ENCODE peak calls at places on chromosomes 13 and 19, in six cellular contexts. A is WTC11, C is A549, Q is H1, B is K562, D is HepG2. H is an unnamed sample.

GRCh38 chr13:100039740-100040139 is 49.2 kb upstream of the PCCA start:
- DNase-seq in Q (no peak), A (no peak), D (peak; percentile 80), B (no peak), C (peak; percentile 28), H (no peak)

GRCh38 chr19:28466107-28467045 is 746.6 kb downstream of the UQCRFS1 start:
- DNase-seq in Q (peak; percentile 82), D (peak; percentile 3), A (peak; percentile 79), C (peak; percentile 41), B (peak; percentile 72), H (no peak)

GRCh38 chr13:35693142-35693784 is 216.8 kb upstream of the MAB21L1 start:
- DNase-seq in D (no peak), A (no peak), B (no peak), C (no peak), Q (no peak), H (no peak)

GRCh38 chr13:26965976-26966375 is 205.4 kb upstream of the GPR12 start:
- DNase-seq in C (no peak), Q (no peak), A (no peak), D (no peak), B (no peak), H (no peak)

GRCh38 chr19:52997975-52998374 is 15.7 kb upstream of the ERVV-1 start:
- DNase-seq in D (no peak), Q (no peak), B (no peak), C (no peak), A (no peak), H (no peak)

GRCh38 chr13:99356216-99357089 is 49.3 kb upstream of the GPR183 start:
- DNase-seq in Q (peak; percentile 40), B (no peak), D (no peak), C (no peak), A (no peak), H (peak; percentile 94)

GRCh38 chr19:49847731-49848696 is 2.9 kb upstream of the PTOV1 start:
- DNase-seq in B (peak; percentile 67), D (no peak), C (no peak), A (no peak), Q (no peak), H (no peak)

GRCh38 chr13:47038196-47038595 is 141.3 kb upstream of the HTR2A start:
- DNase-seq in B (no peak), C (no peak), A (no peak), D (no peak), Q (no peak), H (no peak)

GRCh38 chr19:42375415-42376176 is 14.5 kb downstream of the CNFN start:
- DNase-seq in B (no peak), C (no peak), Q (no peak), A (no peak), D (no peak), H (no peak)

GRCh38 chr13:44879452-44880058 is 109.7 kb downstream of the NUFIP1 start:
- DNase-seq in A (no peak), Q (no peak), C (no peak), D (no peak), B (no peak), H (peak; percentile 48)

GRCh38 chr13:72062566-72062965 is 195.6 kb upstream of the DACH1 start:
- DNase-seq in B (no peak), Q (peak; percentile 56), C (no peak), A (peak; percentile 46), D (no peak), H (peak; percentile 15)

GRCh38 chr13:70527553-70527952 is 419.3 kb upstream of the KLHL1 start:
- DNase-seq in D (no peak), B (no peak), Q (no peak), C (no peak), A (no peak), H (no peak)

GRCh38 chr13:107764012-107764411 is 451.3 kb downstream of the LIG4 start:
- DNase-seq in A (no peak), Q (no peak), B (no peak), C (no peak), D (no peak), H (no peak)

GRCh38 chr19:10780368-10780767 is 55.6 kb downstream of the TMED1 start:
- DNase-seq in D (no peak), C (no peak), B (no peak), A (no peak), Q (no peak), H (peak; percentile 90)

GRCh38 chr13:33525759-33526158 is 240.2 kb upstream of the STARD13 start:
- DNase-seq in B (no peak), A (no peak), C (no peak), Q (no peak), D (no peak), H (peak; percentile 41)

GRCh38 chr13:112991611-112992010 is 22.6 kb downstream of the MCF2L start:
- DNase-seq in A (no peak), B (no peak), Q (no peak), C (no peak), D (no peak), H (no peak)

GRCh38 chr13:48411281-48412099 is 1.4 kb downstream of the LPAR6 start:
- DNase-seq in C (no peak), B (no peak), A (no peak), D (no peak), Q (no peak), H (peak; percentile 59)

DNA sequence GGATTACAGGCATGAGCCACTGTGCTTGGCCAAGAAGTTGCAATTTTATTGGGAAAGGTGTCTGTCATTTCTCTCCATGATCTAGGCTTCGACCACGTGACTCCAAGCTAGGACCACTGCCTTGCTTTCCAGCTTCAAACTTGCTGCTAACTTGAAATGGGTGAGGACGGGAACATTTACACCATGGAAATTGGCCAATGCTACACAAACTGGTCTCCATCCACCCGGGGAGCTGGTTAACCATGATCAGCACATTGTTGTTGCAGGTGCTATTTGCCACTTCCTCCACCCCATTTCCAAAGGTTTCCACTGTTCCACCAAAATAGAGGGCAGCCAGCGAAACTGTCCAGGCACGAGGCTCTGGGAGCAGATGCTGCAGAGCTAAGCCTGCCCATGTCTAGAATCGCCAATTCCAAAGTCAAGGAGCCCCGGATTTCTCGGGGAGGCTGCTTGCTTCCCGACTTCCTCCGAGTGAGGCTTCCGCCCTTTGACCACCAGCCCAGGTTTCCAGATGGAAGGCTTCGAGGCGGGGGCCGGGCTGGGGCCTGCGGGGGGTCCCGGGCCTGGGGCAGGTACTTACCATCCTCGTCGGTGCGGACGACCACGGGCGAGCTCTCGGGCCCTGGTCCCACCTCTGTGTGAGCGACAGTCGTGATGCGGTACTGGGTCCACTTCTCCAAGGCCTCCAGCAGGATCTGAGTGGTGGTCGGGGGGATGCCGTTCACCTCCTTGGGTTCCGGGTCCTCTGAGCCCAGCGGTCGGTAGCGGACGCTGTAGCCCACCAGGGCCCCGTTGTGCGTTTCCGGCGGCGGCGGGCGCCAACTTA is 109.7 kb downstream of the PTPRS start:
- DNase-seq in C (no peak), A (no peak), Q (no peak), D (no peak), B (no peak), H (no peak)
- TF ChIP-seq JUN in C (no peak), A (no peak), Q (no peak), D (no peak), B (no peak), H (no peak)

DNA sequence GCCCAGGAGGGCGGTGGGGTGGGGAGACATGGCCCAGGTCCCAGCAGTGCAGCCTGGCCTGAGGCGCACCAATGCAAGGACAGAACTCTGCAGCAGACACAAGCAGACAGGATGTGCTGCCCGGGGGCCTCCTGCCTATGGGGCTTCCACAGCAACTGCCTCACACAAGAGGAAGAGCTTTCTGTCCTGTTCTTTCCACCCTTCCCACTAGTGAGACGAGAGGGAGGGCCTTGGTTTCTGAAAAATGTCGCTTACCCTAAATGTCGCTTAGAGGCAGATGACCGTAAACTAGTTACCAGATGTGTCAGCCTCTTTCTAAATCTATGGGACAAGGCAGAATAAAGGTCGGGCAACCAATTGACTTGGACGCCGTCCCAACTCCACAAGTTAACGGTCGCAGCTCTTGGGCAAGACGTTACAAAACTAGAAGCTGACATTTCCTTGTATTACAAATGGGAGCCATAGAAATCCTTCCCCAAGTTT is at the start of gene LAIR1:
- DNase-seq in D (no peak), C (no peak), B (no peak), Q (no peak), A (no peak), H (no peak)
- TF ChIP-seq JUN in D (no peak), C (no peak), B (no peak), Q (no peak), A (no peak), H (no peak)

DNA sequence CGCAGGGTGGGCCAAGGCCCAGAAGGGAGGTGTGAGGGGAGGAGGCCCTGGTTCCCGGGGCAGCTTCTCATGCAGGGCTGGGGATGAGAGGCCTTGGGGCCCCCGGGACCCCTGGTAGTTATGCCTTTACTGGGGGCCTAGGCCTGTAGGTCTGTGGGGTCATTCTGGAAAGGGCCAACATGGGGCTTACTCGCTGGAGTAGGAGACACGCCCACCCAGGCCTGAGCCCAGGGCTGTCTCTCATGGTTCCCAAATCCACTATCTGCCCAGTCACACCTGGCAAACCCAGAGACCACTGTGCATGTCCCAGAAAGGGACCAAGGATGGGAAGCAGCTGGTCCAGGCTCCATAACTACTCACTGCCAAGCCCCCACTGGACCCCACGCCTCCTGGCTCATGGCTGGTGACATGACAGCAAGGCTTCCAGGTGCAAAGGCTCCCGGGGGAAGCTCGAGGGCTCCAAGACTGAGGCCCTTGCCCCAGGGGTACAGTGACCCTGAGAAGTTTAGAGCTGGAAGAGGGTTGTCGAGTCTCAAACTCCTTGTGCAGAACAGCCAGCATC is 64.2 kb upstream of the ATP12A start:
- DNase-seq in D (no peak), A (no peak), Q (no peak), B (no peak), C (no peak), H (no peak)
- TF ChIP-seq JUN in D (no peak), A (no peak), Q (no peak), B (no peak), C (no peak), H (no peak)

GRCh38 chr13:61954092-61954491 is 538.4 kb upstream of the PCDH20 start:
- DNase-seq in A (no peak), D (peak; percentile 4), C (no peak), Q (no peak), B (no peak), H (peak; percentile 60)
- TF ChIP-seq JUN in A (no peak), D (no peak), C (no peak), Q (no peak), B (no peak), H (no peak)

GRCh38 chr13:78680611-78681010 is 21.7 kb upstream of the OBI1 start:
- DNase-seq in A (no peak), Q (no peak), B (no peak), D (no peak), C (no peak), H (no peak)
- TF ChIP-seq JUN in A (no peak), Q (no peak), B (no peak), D (no peak), C (no peak), H (no peak)

GRCh38 chr13:104823709-104824108 is 1711.8 kb downstream of the EFNB2 start:
- DNase-seq in C (no peak), Q (no peak), D (no peak), A (no peak), B (no peak), H (no peak)

DNA sequence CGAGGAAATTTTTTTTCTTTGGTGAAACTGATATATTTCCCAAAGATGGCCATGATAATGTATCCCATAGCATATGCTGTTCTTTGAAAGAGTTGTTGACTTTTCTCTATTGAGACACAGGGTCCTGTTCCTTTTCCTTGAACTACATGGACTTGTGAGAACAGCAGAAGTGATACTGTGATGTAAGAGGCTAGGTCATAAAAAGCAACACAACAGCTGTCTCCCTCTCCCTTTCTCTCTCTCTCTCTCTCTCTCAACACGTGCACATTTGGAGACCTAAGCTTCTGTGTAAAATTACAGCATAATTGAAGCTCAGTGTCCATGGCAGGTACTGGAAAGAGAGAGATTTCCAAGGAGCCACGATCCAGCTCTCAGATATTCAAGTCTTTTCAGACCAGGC is 1712.4 kb downstream of the EFNB2 start:
- DNase-seq in D (no peak), Q (no peak), C (no peak), B (no peak), A (no peak), H (no peak)
- TF ChIP-seq JUN in D (no peak), Q (no peak), C (no peak), B (no peak), A (no peak), H (no peak)

H was measured in endothelial cell of umbilical vein.